ENCODE peak calls at places on chromosomes 16 and 17, in four cellular contexts. D is NCI-H1092; V is H9; Z is activated naive CD8-positive, alpha-beta T cell treated with anti-CD3 and anti-CD28 coated beads for 36 hours. W is an unnamed sample.

GRCh38 chr17:49519781-49520180 is 24.7 kb downstream of the NGFR start:
- DNase-seq in Z (no peak), V (peak; percentile 21), D (no peak), W (no peak)

GRCh38 chr16:10256855-10257641 is 74.8 kb upstream of the GRIN2A start:
- DNase-seq in D (peak; percentile 4), V (peak; percentile 75), Z (peak; percentile 22), W (peak; percentile 81)

GRCh38 chr16:30357085-30357714 is 2.1 kb upstream of the CD2BP2 start:
- DNase-seq in D (no peak), Z (no peak), V (no peak), W (no peak)

GRCh38 chr17:45164734-45165269 is 3.1 kb downstream of the HEXIM2 start:
- DNase-seq in V (no peak), D (no peak), Z (no peak), W (no peak)

GRCh38 chr16:73669535-73670274 is 621.8 kb upstream of the ZFHX3 start:
- DNase-seq in Z (no peak), V (no peak), D (no peak), W (no peak)

GRCh38 chr16:11557811-11558210 is 28.9 kb downstream of the LITAF start:
- DNase-seq in Z (no peak), D (no peak), V (no peak), W (no peak)

GRCh38 chr16:15777533-15778203 is 79.2 kb downstream of the MYH11 start:
- DNase-seq in Z (no peak), V (peak; percentile 73), D (peak; percentile 29), W (peak; percentile 43)

GRCh38 chr17:44350733-44351226 is 5.7 kb downstream of the GRN start:
- DNase-seq in Z (peak; percentile 77), D (peak; percentile 51), V (peak; percentile 90), W (peak; percentile 86)

GRCh38 chr16:4724661-4725270 is 9.3 kb downstream of the ANKS3 start:
- DNase-seq in Z (no peak), D (no peak), V (no peak), W (no peak)

GRCh38 chr17:79664925-79665738 is 54.3 kb upstream of the RBFOX3 start:
- DNase-seq in Z (no peak), V (peak; percentile 82), D (peak; percentile 81), W (no peak)

GRCh38 chr16:10625595-10626357 is 45.4 kb upstream of the EMP2 start:
- DNase-seq in Z (no peak), D (no peak), V (no peak), W (no peak)

GRCh38 chr17:30375661-30376060 is 3.1 kb upstream of the CPD start:
- DNase-seq in Z (no peak), D (no peak), V (no peak), W (no peak)

GRCh38 chr17:65558683-65559311 is 2.7 kb downstream of the AXIN2 start:
- DNase-seq in Z (no peak), D (no peak), V (no peak), W (no peak)

GRCh38 chr16:16031401-16031800 is 82.0 kb downstream of the ABCC1 start:
- DNase-seq in V (no peak), Z (no peak), D (no peak), W (no peak)

GRCh38 chr16:49588729-49589384 is 215.3 kb downstream of the C16orf78 start:
- DNase-seq in V (peak; percentile 23), D (no peak), Z (no peak), W (no peak)

GRCh38 chr17:64128787-64129514 is 993 bp downstream of the ERN1 start:
- DNase-seq in D (no peak), Z (no peak), V (peak; percentile 39), W (no peak)

GRCh38 chr17:52143536-52143935 is 15.0 kb downstream of the CA10 start:
- DNase-seq in D (no peak), V (no peak), Z (no peak), W (no peak)

GRCh38 chr16:78390070-78390469 is 290.6 kb downstream of the WWOX start:
- DNase-seq in Z (no peak), D (no peak), V (no peak), W (no peak)

GRCh38 chr17:81153340-81153803 is 11.9 kb upstream of the PVALEF start:
- DNase-seq in Z (no peak), V (no peak), D (no peak), W (no peak)

GRCh38 chr16:74999683-75000480 is 1.1 kb downstream of the ZNRF1 start:
- DNase-seq in V (peak; percentile 76), Z (peak; percentile 53), D (no peak), W (peak; percentile 54)

GRCh38 chr17:13557077-13557476 is 44.7 kb downstream of the HS3ST3A1 start:
- DNase-seq in Z (no peak), V (no peak), D (no peak), W (no peak)

GRCh38 chr17:41013181-41013580 is 4.3 kb upstream of the KRTAP3-1 start:
- DNase-seq in Z (no peak), V (no peak), D (no peak), W (no peak)

GRCh38 chr16:57613514-57613913 is 14.9 kb upstream of the ADGRG1 start:
- DNase-seq in Z (no peak), V (peak; percentile 3), D (no peak), W (no peak)